ENCODE peak calls at places on chromosome 5, in ten cellular contexts. A, X, C, I, Q, G, Y, T, K and O are unnamed samples.

GRCh38 chr5:136526798-136527197 is 161.5 kb upstream of the TRPC7 start:
- DNase-seq in A (no peak), X (no peak), C (no peak), I (no peak), Q (no peak), G (no peak), Y (no peak), T (no peak), K (no peak), O (no peak)

GRCh38 chr5:63456279-63456678 is 506.0 kb downstream of the HTR1A start:
- DNase-seq in A (no peak), X (no peak), C (no peak), I (no peak), Q (no peak), G (no peak), Y (no peak), T (no peak), K (no peak), O (peak)

GRCh38 chr5:82259172-82259800 is 18.9 kb downstream of the RPS23 start:
- DNase-seq in A (no peak), X (no peak), C (peak), I (peak), Q (no peak), G (no peak), Y (peak), T (peak), K (no peak), O (peak)

GRCh38 chr5:4553130-4553529 is 587.0 kb upstream of the ADAMTS16 start:
- DNase-seq in A (no peak), X (no peak), C (no peak), I (no peak), Q (no peak), G (no peak), Y (no peak), T (no peak), K (no peak), O (no peak)

GRCh38 chr5:153573326-153574033 is 83.0 kb downstream of the GRIA1 start:
- DNase-seq in A (no peak), X (no peak), C (no peak), I (no peak), Q (no peak), G (no peak), Y (no peak), T (no peak), K (no peak), O (no peak)

GRCh38 chr5:119379929-119380328 is 24.1 kb downstream of the TNFAIP8 start:
- DNase-seq in A (no peak), X (no peak), C (no peak), I (no peak), Q (no peak), G (no peak), Y (no peak), T (no peak), K (no peak), O (no peak)

GRCh38 chr5:119913425-119913824 is 284.1 kb downstream of the FAM170A start:
- DNase-seq in A (no peak), X (no peak), C (no peak), I (no peak), Q (no peak), G (peak), Y (no peak), T (no peak), K (no peak), O (no peak)

GRCh38 chr5:53480474-53481353 is at the start of gene FST:
- DNase-seq in A (no peak), X (peak), C (peak), I (peak), Q (peak), G (peak), Y (no peak), T (peak), K (no peak), O (peak)

GRCh38 chr5:139635606-139636206 is 12.4 kb upstream of the CXXC5 start:
- DNase-seq in A (peak), X (peak), C (peak), I (peak), Q (peak), G (peak), Y (peak), T (peak), K (peak), O (peak)

GRCh38 chr5:144150996-144151395 is 19.5 kb downstream of the YIPF5 start:
- DNase-seq in A (no peak), X (no peak), C (peak), I (no peak), Q (no peak), G (no peak), Y (no peak), T (peak), K (no peak), O (peak)

GRCh38 chr5:173760461-173761181 is 127.5 kb upstream of the CPEB4 start:
- DNase-seq in A (no peak), X (no peak), C (no peak), I (no peak), Q (no peak), G (no peak), Y (no peak), T (no peak), K (no peak), O (no peak)

GRCh38 chr5:123035320-123035949 is 1.1 kb downstream of the PPIC start:
- DNase-seq in A (peak), X (peak), C (peak), I (peak), Q (peak), G (peak), Y (no peak), T (peak), K (peak), O (peak)

GRCh38 chr5:61619289-61619688 is 287.2 kb downstream of the ZSWIM6 start:
- DNase-seq in A (no peak), X (no peak), C (no peak), I (no peak), Q (no peak), G (no peak), Y (no peak), T (no peak), K (no peak), O (no peak)

GRCh38 chr5:143350790-143351603 is 52.5 kb downstream of the NR3C1 start:
- DNase-seq in A (no peak), X (no peak), C (peak), I (peak), Q (no peak), G (no peak), Y (no peak), T (peak), K (no peak), O (peak)

GRCh38 chr5:102753889-102754498 is 1.1 kb upstream of the PAM start:
- DNase-seq in A (no peak), X (no peak), C (no peak), I (no peak), Q (no peak), G (peak), Y (no peak), T (no peak), K (no peak), O (no peak)

GRCh38 chr5:102747386-102748166 is 7.5 kb upstream of the PAM start:
- DNase-seq in A (no peak), X (no peak), C (no peak), I (no peak), Q (no peak), G (peak), Y (no peak), T (no peak), K (no peak), O (no peak)

GRCh38 chr5:102754499-102755424 is at the start of gene PAM:
- DNase-seq in A (peak), X (peak), C (peak), I (peak), Q (peak), G (peak), Y (no peak), T (peak), K (peak), O (peak)

GRCh38 chr5:102749416-102750021 is 5.6 kb upstream of the PAM start:
- DNase-seq in A (no peak), X (no peak), C (no peak), I (no peak), Q (no peak), G (peak), Y (no peak), T (no peak), K (no peak), O (no peak)

GRCh38 chr5:102750435-102750834 is 4.7 kb upstream of the PAM start:
- DNase-seq in A (no peak), X (no peak), C (no peak), I (no peak), Q (no peak), G (no peak), Y (no peak), T (no peak), K (no peak), O (no peak)
- H3K4me3 ChIP-seq in A (no peak), X (no peak), C (no peak), I (no peak), Q (no peak), G (no peak), Y (no peak), T (no peak), K (no peak), O (no peak)

DNA sequence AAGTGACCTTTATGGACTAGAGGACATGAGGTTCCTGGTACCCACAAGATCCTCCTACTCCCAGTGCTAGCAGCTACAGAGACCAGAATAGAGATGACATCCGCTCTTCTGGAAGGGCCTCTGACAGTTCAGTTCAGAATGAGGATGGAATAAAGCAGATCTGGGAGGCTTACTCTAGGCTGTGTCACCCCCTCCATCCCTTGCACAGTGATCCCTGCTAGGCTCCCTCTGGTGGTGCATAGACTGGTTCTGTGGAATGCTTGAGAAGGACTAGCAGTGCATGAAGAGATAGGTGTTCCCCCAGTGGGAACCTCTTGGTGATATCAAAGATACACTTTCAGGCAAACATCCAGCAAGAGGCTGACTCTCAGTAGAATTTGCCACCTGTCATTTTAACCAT is 83.0 kb downstream of the NPR3 start:
- DNase-seq in A (no peak), X (no peak), C (no peak), I (no peak), Q (no peak), G (peak), Y (no peak), T (peak), K (peak), O (peak)
- TF ChIP-seq CTCF in A (no peak), X (no peak), C (no peak), I (peak), Q (no peak), G (peak), Y (no peak), T (peak), K (peak), O (peak)

GRCh38 chr5:2756211-2756746 is 4.8 kb upstream of the IRX2 start:
- DNase-seq in A (peak), X (peak), C (peak), I (peak), Q (no peak), G (peak), Y (no peak), T (peak), K (no peak), O (no peak)
- H3K4me3 ChIP-seq in A (peak), X (peak), C (peak), I (peak), Q (no peak), G (peak), Y (no peak), T (peak), K (no peak), O (peak)

GRCh38 chr5:74272019-74272775 is 368.3 kb downstream of the ENC1 start:
- DNase-seq in A (no peak), X (no peak), C (peak), I (no peak), Q (no peak), G (peak), Y (no peak), T (no peak), K (peak), O (peak)

GRCh38 chr5:74279244-74279643 is 361.3 kb downstream of the ENC1 start:
- DNase-seq in A (no peak), X (no peak), C (no peak), I (no peak), Q (no peak), G (no peak), Y (no peak), T (no peak), K (no peak), O (peak)

GRCh38 chr5:74272831-74273545 is 367.5 kb downstream of the ENC1 start:
- DNase-seq in A (no peak), X (no peak), C (peak), I (no peak), Q (no peak), G (no peak), Y (no peak), T (no peak), K (no peak), O (no peak)

GRCh38 chr5:74281191-74281590 is 359.3 kb downstream of the ENC1 start:
- DNase-seq in A (no peak), X (no peak), C (no peak), I (no peak), Q (no peak), G (peak), Y (no peak), T (no peak), K (no peak), O (no peak)

GRCh38 chr5:74275204-74275992 is 365.1 kb downstream of the ENC1 start:
- DNase-seq in A (no peak), X (no peak), C (peak), I (peak), Q (peak), G (no peak), Y (no peak), T (peak), K (no peak), O (no peak)
- TF ChIP-seq CTCF in A (no peak), X (no peak), C (no peak), I (no peak), Q (no peak), G (no peak), Y (no peak), T (no peak), K (no peak), O (no peak)

GRCh38 chr5:93603191-93603590 is 20.2 kb downstream of the NR2F1 start:
- DNase-seq in A (no peak), X (no peak), C (no peak), I (no peak), Q (no peak), G (no peak), Y (no peak), T (no peak), K (no peak), O (peak)
- H3K4me3 ChIP-seq in A (no peak), X (no peak), C (peak), I (no peak), Q (no peak), G (peak), Y (no peak), T (no peak), K (no peak), O (peak)

DNA sequence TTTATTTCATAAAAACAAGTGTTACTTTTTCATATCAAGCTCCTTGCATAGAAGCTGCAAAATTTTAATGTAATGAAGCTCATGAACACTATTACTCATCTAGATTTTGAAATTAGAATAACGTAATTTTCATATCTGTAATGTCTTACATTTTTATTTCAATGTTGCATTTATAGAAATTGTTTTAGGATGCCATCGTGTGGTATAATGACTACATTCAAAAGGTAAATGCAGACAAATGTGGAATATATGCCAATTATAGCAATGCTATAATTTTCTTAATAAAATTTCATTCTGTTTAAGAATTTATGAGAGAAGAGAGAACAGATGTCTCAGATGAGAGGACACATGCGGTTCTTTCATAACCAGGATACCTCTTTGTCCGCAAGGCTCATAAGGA is 230.2 kb downstream of the TMEM232 start:
- DNase-seq in A (no peak), X (no peak), C (no peak), I (no peak), Q (no peak), G (no peak), Y (no peak), T (no peak), K (no peak), O (no peak)
- TF ChIP-seq CTCF in A (no peak), X (no peak), C (no peak), I (no peak), Q (no peak), G (no peak), Y (no peak), T (no peak), K (no peak), O (no peak)

GRCh38 chr5:124651663-124652513 is 94.6 kb downstream of the ZNF608 start:
- DNase-seq in A (peak), X (peak), C (peak), I (peak), Q (peak), G (peak), Y (peak), T (peak), K (peak), O (peak)

GRCh38 chr5:124649548-124650501 is 96.6 kb downstream of the ZNF608 start:
- DNase-seq in A (no peak), X (peak), C (peak), I (peak), Q (peak), G (no peak), Y (peak), T (peak), K (no peak), O (peak)

GRCh38 chr5:124652892-124653441 is 93.5 kb downstream of the ZNF608 start:
- DNase-seq in A (no peak), X (no peak), C (no peak), I (no peak), Q (no peak), G (no peak), Y (peak), T (no peak), K (no peak), O (no peak)

GRCh38 chr5:124652514-124652819 is 94.0 kb downstream of the ZNF608 start:
- DNase-seq in A (no peak), X (no peak), C (no peak), I (no peak), Q (no peak), G (no peak), Y (no peak), T (no peak), K (no peak), O (no peak)

GRCh38 chr5:124650960-124651662 is 95.3 kb downstream of the ZNF608 start:
- DNase-seq in A (no peak), X (no peak), C (no peak), I (peak), Q (no peak), G (no peak), Y (peak), T (peak), K (no peak), O (peak)
- H3K4me3 ChIP-seq in A (peak), X (peak), C (peak), I (peak), Q (peak), G (peak), Y (peak), T (peak), K (peak), O (peak)

GRCh38 chr5:42951169-42951846 is 88.8 kb downstream of the ANXA2R start:
- DNase-seq in A (peak), X (peak), C (peak), I (peak), Q (no peak), G (no peak), Y (peak), T (peak), K (no peak), O (peak)

GRCh38 chr5:42950466-42951168 is 89.5 kb downstream of the ANXA2R start:
- DNase-seq in A (peak), X (peak), C (peak), I (peak), Q (peak), G (peak), Y (peak), T (peak), K (no peak), O (peak)

GRCh38 chr5:42950091-42950465 is 90.0 kb downstream of the ANXA2R start:
- DNase-seq in A (no peak), X (no peak), C (no peak), I (no peak), Q (no peak), G (no peak), Y (no peak), T (no peak), K (no peak), O (no peak)

GRCh38 chr5:42948961-42949347 is 91.2 kb downstream of the ANXA2R start:
- DNase-seq in A (no peak), X (no peak), C (no peak), I (no peak), Q (no peak), G (no peak), Y (no peak), T (no peak), K (no peak), O (no peak)

DNA sequence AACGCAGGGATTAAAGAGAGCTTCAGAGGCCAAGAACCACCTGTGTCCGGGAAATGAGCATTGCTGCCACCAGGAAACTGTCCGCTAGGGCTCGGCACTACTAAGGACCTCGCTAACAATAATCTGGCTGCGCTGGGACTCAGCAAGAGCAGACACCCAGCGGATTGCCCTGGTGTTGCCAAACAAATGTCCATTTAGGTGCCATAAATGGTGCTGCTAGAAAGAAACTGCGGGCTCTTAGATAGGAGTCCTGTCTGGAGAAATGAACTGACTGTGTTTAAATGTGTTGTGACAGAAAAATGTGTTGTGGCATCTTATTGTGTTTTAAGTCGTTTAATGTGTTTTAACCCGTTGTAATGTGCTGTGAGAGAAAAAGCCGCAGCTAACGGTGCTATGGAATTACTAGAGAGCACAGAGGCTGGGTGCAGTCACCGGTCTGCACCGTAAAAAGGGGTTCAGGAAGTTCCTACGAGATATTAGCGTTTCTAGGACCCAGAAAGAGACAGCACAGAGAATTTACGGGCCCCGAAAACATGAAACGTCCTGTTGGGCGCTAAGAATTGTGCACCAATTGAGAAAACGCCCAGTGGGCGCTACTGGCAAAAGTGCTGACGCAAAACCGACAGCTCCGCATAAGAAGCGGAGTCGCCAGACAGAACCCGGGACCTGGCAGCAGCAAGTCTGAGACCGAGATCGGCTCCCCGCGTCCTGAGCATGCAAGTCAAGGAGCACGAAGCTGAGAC is 90.6 kb downstream of the ANXA2R start:
- DNase-seq in A (no peak), X (peak), C (peak), I (peak), Q (peak), G (no peak), Y (peak), T (peak), K (peak), O (peak)
- TF ChIP-seq CTCF in A (peak), X (no peak), C (peak), I (peak), Q (no peak), G (no peak), Y (peak), T (peak), K (peak), O (peak)